ENCODE peak calls at places on chromosome X, in seven cellular contexts. C is EL; T is stimulated activated CD4-positive, alpha-beta T cell treated with anti-CD3 and anti-CD28 coated beads, Interleukin-12 subunit alpha, Interleukin-12 subunit beta, amount 100 ng/mL, for 48 hours; Y is C1 segment of cervical spinal cord; G is uterus; U is GM23248; E is ecto neural progenitor cell. X is an unnamed sample.

GRCh38 chrX:31658360-31658759 is 586.5 kb upstream of the FTHL17 start:
- DNase-seq in Y (no peak), G (no peak), E (no peak), T (no peak), U (peak; percentile 52), C (peak; percentile 3), X (peak; percentile 9)

GRCh38 chrX:39201305-39201990 is 400.2 kb downstream of the MID1IP1 start:
- DNase-seq in E (no peak), C (no peak), T (no peak), Y (no peak), G (no peak), U (peak; percentile 15), X (no peak)

GRCh38 chrX:118496763-118497079 is 1.1 kb downstream of the DOCK11 start:
- DNase-seq in U (peak; percentile 27), Y (peak; percentile 23), G (no peak), E (no peak), C (peak; percentile 20), T (no peak), X (no peak)

GRCh38 chrX:155070975-155071693 is at the start of the genes BRCC3, CMC4 and MTCP1:
- DNase-seq in Y (peak; percentile 81), U (peak; percentile 84), G (peak; percentile 77), C (peak; percentile 80), E (peak; percentile 82), T (peak; percentile 63), X (peak; percentile 95)

GRCh38 chrX:132092439-132093065 is 35.3 kb downstream of the FRMD7 start:
- DNase-seq in U (peak; percentile 61), Y (no peak), G (peak; percentile 48), E (peak; percentile 62), T (peak; percentile 8), C (peak; percentile 39), X (peak; percentile 54)

GRCh38 chrX:69506617-69507499 is 2.7 kb downstream of the NALF2 start:
- DNase-seq in G (no peak), Y (no peak), T (no peak), C (no peak), E (no peak), U (peak; percentile 29), X (no peak)

GRCh38 chrX:131677655-131678628 is 134.1 kb downstream of the OR13H1 start:
- DNase-seq in G (peak; percentile 17), E (peak; percentile 55), Y (no peak), T (no peak), U (peak; percentile 41), C (peak; percentile 0), X (peak; percentile 48)

GRCh38 chrX:115268421-115268820 is 21.1 kb upstream of the LUZP4 start:
- DNase-seq in E (no peak), T (no peak), G (no peak), Y (no peak), U (peak; percentile 7), C (no peak), X (no peak)

GRCh38 chrX:119887721-119888425 is 7.8 kb upstream of the AKAP14 start:
- DNase-seq in E (peak; percentile 81), G (peak; percentile 37), T (peak; percentile 40), Y (no peak), C (peak; percentile 71), U (peak; percentile 70), X (peak; percentile 70)

GRCh38 chrX:134931550-134931949 is 59.2 kb upstream of the SMIM10 start:
- DNase-seq in G (no peak), T (no peak), U (no peak), Y (no peak), C (no peak), E (no peak), X (no peak)

GRCh38 chrX:128106630-128107029 is 54.4 kb upstream of the ACTRT1 start:
- DNase-seq in T (no peak), Y (no peak), C (no peak), G (no peak), E (no peak), U (no peak), X (no peak)

GRCh38 chrX:138954976-138955375 is 243.5 kb upstream of the FGF13 start:
- DNase-seq in U (no peak), G (no peak), C (no peak), T (no peak), E (no peak), Y (no peak), X (no peak)

GRCh38 chrX:10040961-10041360 is 73.8 kb downstream of the CLDN34 start:
- DNase-seq in U (no peak), T (no peak), G (no peak), Y (no peak), E (no peak), C (no peak), X (no peak)

GRCh38 chrX:106862972-106863688 is 40.0 kb downstream of the RIPPLY1 start:
- DNase-seq in G (no peak), Y (no peak), T (no peak), U (no peak), C (peak; percentile 1), E (peak; percentile 52), X (no peak)

GRCh38 chrX:110161361-110161686 is 156.6 kb downstream of the AMMECR1 start:
- DNase-seq in T (no peak), Y (no peak), E (no peak), U (no peak), C (no peak), G (no peak), X (no peak)

GRCh38 chrX:12115377-12115776 is 22.9 kb upstream of the FRMPD4 start:
- DNase-seq in G (no peak), Y (no peak), T (no peak), U (no peak), C (no peak), E (peak; percentile 46), X (no peak)

GRCh38 chrX:153703036-153703370 is 15.3 kb downstream of the SLC6A8 start:
- DNase-seq in E (no peak), C (no peak), T (no peak), G (peak; percentile 53), U (no peak), Y (no peak), X (no peak)

GRCh38 chrX:5113128-5113527 is 1115.5 kb downstream of the NLGN4X start:
- DNase-seq in Y (no peak), E (no peak), C (no peak), T (no peak), U (no peak), G (no peak), X (no peak)

GRCh38 chrX:129748265-129748664 is 9.5 kb downstream of the XPNPEP2 start:
- DNase-seq in U (peak; percentile 86), Y (no peak), G (peak; percentile 44), T (no peak), C (no peak), E (no peak), X (peak; percentile 79)

GRCh38 chrX:116240446-116240845 is 69.9 kb downstream of the AGTR2 start:
- DNase-seq in E (no peak), C (no peak), Y (no peak), G (no peak), T (no peak), U (no peak), X (no peak)

GRCh38 chrX:22060952-22061351 is 28.8 kb downstream of the PHEX start:
- DNase-seq in G (no peak), U (no peak), C (peak; percentile 0), E (no peak), T (no peak), Y (no peak), X (peak; percentile 17)

GRCh38 chrX:43897290-43897689 is 15.0 kb upstream of the MAOB start:
- DNase-seq in Y (no peak), G (no peak), T (no peak), U (no peak), E (no peak), C (no peak), X (no peak)

GRCh38 chrX:153580700-153581386 is 18.1 kb downstream of the CCNQ start:
- DNase-seq in E (no peak), C (no peak), T (no peak), Y (no peak), G (no peak), U (no peak), X (no peak)

GRCh38 chrX:48971325-48972213 is at the start of gene KCND1:
- DNase-seq in Y (peak; percentile 58), T (no peak), E (peak; percentile 52), G (peak; percentile 46), U (peak; percentile 47), C (peak; percentile 75), X (peak; percentile 50)

GRCh38 chrX:135432453-135432852 is 10.7 kb downstream of the SMIM10L2A start:
- DNase-seq in G (no peak), U (no peak), Y (no peak), E (no peak), C (no peak), T (no peak), X (no peak)

GRCh38 chrX:150813922-150814321 is 84.5 kb downstream of the CD99L2 start:
- DNase-seq in C (peak; percentile 20), Y (no peak), G (no peak), T (no peak), U (peak; percentile 52), E (no peak), X (peak; percentile 2)

GRCh38 chrX:34849371-34849770 is 93.2 kb upstream of the FAM47B start:
- DNase-seq in T (no peak), E (no peak), U (peak; percentile 67), G (no peak), Y (no peak), C (peak; percentile 8), X (peak; percentile 12)

GRCh38 chrX:37959212-37960021 is 46.9 kb upstream of the SYTL5 start:
- DNase-seq in E (no peak), G (no peak), C (no peak), T (no peak), Y (no peak), U (no peak), X (no peak)

GRCh38 chrX:143669395-143669794 is 33.5 kb upstream of the SLITRK4 start:
- DNase-seq in E (no peak), C (no peak), Y (no peak), U (peak; percentile 28), T (no peak), G (no peak), X (peak; percentile 5)

GRCh38 chrX:153455571-153455970 is 9.7 kb upstream of the TREX2 start:
- DNase-seq in G (no peak), T (no peak), Y (no peak), E (no peak), U (no peak), C (no peak), X (no peak)

GRCh38 chrX:122866527-122866926 is 317.6 kb upstream of the GRIA3 start:
- DNase-seq in T (no peak), Y (no peak), E (no peak), C (peak; percentile 83), U (peak; percentile 69), G (no peak), X (peak; percentile 42)

GRCh38 chrX:129597905-129598304 is 56.9 kb downstream of the APLN start:
- DNase-seq in E (no peak), T (no peak), G (no peak), Y (no peak), C (no peak), U (no peak), X (no peak)

GRCh38 chrX:21666679-21667078 is 8.5 kb upstream of the KLHL34 start:
- DNase-seq in G (no peak), Y (no peak), U (peak; percentile 14), T (no peak), E (no peak), C (peak; percentile 0), X (peak; percentile 16)

GRCh38 chrX:97609938-97610337 is 726.2 kb downstream of the RPA4 start:
- DNase-seq in T (no peak), E (no peak), G (no peak), C (no peak), Y (no peak), U (no peak), X (no peak)

GRCh38 chrX:72316408-72317079 is 10.8 kb upstream of the CITED1 start:
- DNase-seq in G (no peak), U (no peak), Y (no peak), T (no peak), E (no peak), C (no peak), X (no peak)

GRCh38 chrX:154600962-154601374 is 16.0 kb downstream of the CTAG1A start:
- DNase-seq in T (no peak), C (peak; percentile 22), U (peak; percentile 44), G (no peak), E (no peak), Y (no peak), X (peak; percentile 22)

GRCh38 chrX:74162199-74162598 is 141.8 kb upstream of the ZCCHC13 start:
- DNase-seq in T (no peak), U (no peak), C (no peak), G (no peak), Y (no peak), E (no peak), X (no peak)

GRCh38 chrX:15511563-15511962 is 11.0 kb downstream of the BMX start:
- DNase-seq in E (no peak), G (no peak), U (no peak), T (no peak), C (no peak), Y (peak; percentile 54), X (no peak)

X was measured in GM03348.